ENCODE peak calls at places on chromosomes 7 and 10, in seven cellular contexts. F, S, M, D, W, C and G are unnamed samples.

GRCh38 chr10:124290095-124290795 is 128.5 kb downstream of the OAT start:
- DNase-seq in F (peak), D (peak), C (no peak), S (no peak), M (peak), W (peak), G (no peak)

GRCh38 chr7:18064242-18064838 is 36.7 kb upstream of the PRPS1L1 start:
- DNase-seq in W (peak), D (no peak), S (no peak), M (peak), F (peak), C (peak), G (peak)

GRCh38 chr10:80382989-80383388 is 25.4 kb upstream of the PRXL2A start:
- DNase-seq in F (peak), D (no peak), W (peak), C (peak), M (peak), S (peak), G (peak)

GRCh38 chr10:62199584-62199983 is 69.1 kb downstream of the RTKN2 start:
- DNase-seq in S (no peak), D (no peak), F (no peak), C (no peak), M (no peak), W (no peak), G (no peak)

GRCh38 chr10:93945814-93946213 is 47.9 kb upstream of the PLCE1 start:
- DNase-seq in W (peak), F (no peak), M (peak), S (no peak), D (no peak), C (no peak), G (peak)

GRCh38 chr7:18457832-18458231 is 37.7 kb upstream of the HDAC9 start:
- DNase-seq in W (no peak), F (no peak), D (no peak), S (no peak), M (no peak), C (no peak), G (no peak)

GRCh38 chr10:102677736-102678354 is 33.6 kb downstream of the TRIM8 start:
- DNase-seq in W (no peak), F (no peak), S (no peak), C (no peak), M (no peak), D (no peak), G (no peak)

GRCh38 chr7:30068117-30068516 is 39.9 kb downstream of the PLEKHA8 start:
- DNase-seq in S (no peak), M (peak), W (peak), F (no peak), C (no peak), D (peak), G (peak)

GRCh38 chr7:11109659-11110058 is 136.0 kb downstream of the PHF14 start:
- DNase-seq in C (no peak), M (no peak), F (no peak), S (no peak), W (no peak), D (no peak), G (no peak)

GRCh38 chr7:4945949-4946348 is 13.0 kb downstream of the MMD2 start:
- DNase-seq in C (no peak), W (no peak), M (no peak), D (no peak), S (no peak), F (no peak), G (no peak)

GRCh38 chr7:153858335-153858734 is 193.9 kb upstream of the DPP6 start:
- DNase-seq in D (peak), S (no peak), F (no peak), W (no peak), C (no peak), M (no peak), G (no peak)

GRCh38 chr10:47257396-47258120 is 42.4 kb upstream of the GDF10 start:
- DNase-seq in F (no peak), W (peak), M (peak), D (no peak), S (no peak), C (no peak), G (peak)

GRCh38 chr10:60466267-60467201 is 76.9 kb upstream of the ANK3 start:
- DNase-seq in S (no peak), F (no peak), D (no peak), W (no peak), M (peak), C (peak), G (peak)

GRCh38 chr7:141737836-141738591 is at the start of gene SSBP1:
- DNase-seq in S (peak), C (peak), D (peak), F (peak), M (peak), W (peak), G (peak)

GRCh38 chr10:71229726-71230655 is 17.6 kb downstream of the UNC5B start:
- DNase-seq in C (no peak), S (no peak), F (no peak), D (no peak), W (no peak), M (no peak), G (no peak)

GRCh38 chr7:88337556-88337955 is 30.9 kb upstream of the STEAP4 start:
- DNase-seq in C (no peak), M (no peak), S (no peak), W (peak), D (no peak), F (no peak), G (peak)

GRCh38 chr10:85580585-85580984 is 786.0 kb downstream of the GRID1 start:
- DNase-seq in D (no peak), C (no peak), S (no peak), F (no peak), W (no peak), M (no peak), G (no peak)

GRCh38 chr7:115831371-115831770 is 199.2 kb downstream of the TFEC start:
- DNase-seq in S (no peak), F (no peak), M (no peak), C (no peak), W (no peak), D (no peak), G (no peak)

GRCh38 chr10:22420787-22421517 is 75.7 kb downstream of the SPAG6 start:
- DNase-seq in C (no peak), D (no peak), S (no peak), M (peak), W (peak), F (no peak), G (peak)

GRCh38 chr10:123069271-123069670 is 60.5 kb downstream of the ACADSB start:
- DNase-seq in D (no peak), M (no peak), S (no peak), W (no peak), F (no peak), C (no peak), G (no peak)

GRCh38 chr7:36127075-36127740 is 25.8 kb upstream of the EEPD1 start:
- DNase-seq in D (no peak), S (no peak), M (peak), W (no peak), C (peak), F (peak), G (no peak)

GRCh38 chr7:36131026-36131425 is 22.0 kb upstream of the EEPD1 start:
- DNase-seq in W (no peak), F (no peak), S (no peak), D (no peak), M (peak), C (no peak), G (no peak)

GRCh38 chr7:36129048-36129534 is 24.0 kb upstream of the EEPD1 start:
- DNase-seq in F (peak), S (no peak), C (peak), M (no peak), W (peak), D (no peak), G (peak)

GRCh38 chr7:36130236-36130945 is 22.7 kb upstream of the EEPD1 start:
- DNase-seq in F (no peak), S (no peak), C (no peak), W (no peak), M (no peak), D (no peak), G (no peak)

DNA sequence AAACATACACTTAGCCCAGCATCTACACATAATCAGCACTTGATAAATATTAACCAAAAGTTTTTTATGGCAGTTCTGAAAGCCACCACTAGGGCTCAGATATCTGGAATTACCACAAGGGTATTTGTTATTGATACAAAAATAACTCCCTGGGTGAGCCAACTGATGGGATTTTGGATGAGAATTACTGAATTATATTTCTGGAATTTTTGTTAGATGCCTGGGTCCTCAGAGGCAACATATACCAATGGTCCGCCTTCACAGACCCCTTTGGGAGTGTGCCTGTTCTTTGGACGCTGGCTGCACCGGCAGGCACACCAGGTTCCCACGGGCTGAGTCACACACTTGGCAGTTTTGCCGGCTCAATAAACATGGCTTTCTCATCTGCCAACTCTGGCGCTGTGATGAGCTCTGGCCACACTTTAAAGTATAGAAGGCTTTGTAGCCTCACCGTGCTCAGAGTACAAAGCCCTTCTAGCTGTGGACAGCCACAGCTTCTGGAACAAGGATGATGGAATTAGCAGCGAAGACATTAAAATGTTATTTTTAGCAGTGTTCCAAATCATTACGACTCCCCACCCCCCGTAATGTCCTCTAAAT is 24.5 kb upstream of the EEPD1 start:
- DNase-seq in S (peak), D (peak), C (peak), M (peak), F (peak), W (peak), G (peak)
- H3K4me3 ChIP-seq in S (peak), D (no peak), C (peak), M (peak), F (no peak), W (no peak), G (no peak)

GRCh38 chr10:120978589-120979252 is 127.6 kb downstream of the WDR11 start:
- DNase-seq in W (no peak), D (no peak), M (no peak), F (no peak), S (no peak), C (no peak), G (no peak)

GRCh38 chr10:120981601-120982381 is 130.6 kb downstream of the WDR11 start:
- DNase-seq in W (no peak), M (no peak), D (no peak), F (no peak), C (no peak), S (no peak), G (no peak)

GRCh38 chr10:120982507-120982906 is 131.3 kb downstream of the WDR11 start:
- DNase-seq in W (no peak), F (no peak), D (no peak), C (no peak), S (no peak), M (no peak), G (no peak)

GRCh38 chr10:120979435-120980315 is 128.5 kb downstream of the WDR11 start:
- DNase-seq in C (no peak), D (no peak), M (no peak), F (peak), W (no peak), S (peak), G (no peak)

GRCh38 chr10:120980316-120980975 is 129.3 kb downstream of the WDR11 start:
- DNase-seq in D (no peak), M (no peak), F (no peak), C (no peak), S (no peak), W (no peak), G (no peak)
- H3K4me3 ChIP-seq in D (no peak), M (no peak), F (no peak), C (no peak), S (no peak), W (no peak), G (no peak)

DNA sequence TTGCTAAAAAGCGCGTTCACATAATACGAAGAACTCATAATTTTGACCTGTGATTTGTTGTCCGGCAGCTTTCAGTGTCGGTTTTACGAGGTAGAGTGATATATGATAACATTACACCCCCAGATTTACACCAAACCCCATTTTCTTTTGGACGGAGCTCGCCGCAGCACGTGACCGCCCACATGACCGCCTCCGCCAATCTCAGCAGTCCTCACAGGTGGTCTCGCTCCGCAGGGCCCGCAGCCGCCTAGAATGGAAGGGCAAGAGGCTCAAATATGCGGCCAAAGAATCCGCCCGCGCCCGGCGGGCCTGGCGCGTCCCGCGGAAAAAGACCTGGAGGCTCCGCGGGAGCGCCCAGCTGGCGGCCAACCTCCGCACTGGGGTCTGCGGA is at the start of gene HOXA7:
- DNase-seq in M (no peak), D (no peak), F (peak), S (no peak), W (no peak), C (no peak), G (no peak)
- H3K4me3 ChIP-seq in M (peak), D (peak), F (no peak), S (no peak), W (no peak), C (no peak), G (no peak)

GRCh38 chr10:17605936-17606335 is 11.2 kb downstream of the HACD1 start:
- DNase-seq in F (no peak), C (no peak), W (no peak), M (no peak), S (no peak), D (no peak), G (no peak)

GRCh38 chr10:17609523-17610079 is 7.6 kb downstream of the HACD1 start:
- DNase-seq in M (no peak), W (no peak), S (no peak), F (no peak), C (no peak), D (no peak), G (no peak)

GRCh38 chr10:17607603-17608332 is 9.4 kb downstream of the HACD1 start:
- DNase-seq in D (no peak), S (no peak), C (no peak), F (peak), W (peak), M (peak), G (peak)

GRCh38 chr10:17606547-17607040 is 10.6 kb downstream of the HACD1 start:
- DNase-seq in C (no peak), D (no peak), F (no peak), S (no peak), M (no peak), W (no peak), G (no peak)

GRCh38 chr10:17607060-17607459 is 10.1 kb downstream of the HACD1 start:
- DNase-seq in D (no peak), S (no peak), C (no peak), F (no peak), W (no peak), M (no peak), G (no peak)
- H3K4me3 ChIP-seq in D (no peak), S (no peak), C (no peak), F (no peak), W (no peak), M (no peak), G (no peak)

GRCh38 chr10:24721254-24722106 is 2.2 kb downstream of the ARHGAP21 start:
- DNase-seq in C (no peak), F (peak), M (peak), S (no peak), W (no peak), D (no peak), G (peak)

GRCh38 chr10:24720096-24720495 is 3.6 kb downstream of the ARHGAP21 start:
- DNase-seq in S (no peak), F (no peak), C (no peak), D (no peak), W (no peak), M (peak), G (no peak)

GRCh38 chr10:24716295-24716694 is 7.4 kb downstream of the ARHGAP21 start:
- DNase-seq in M (no peak), F (peak), W (no peak), D (no peak), C (no peak), S (no peak), G (no peak)

GRCh38 chr10:24715246-24715769 is 8.4 kb downstream of the ARHGAP21 start:
- DNase-seq in C (no peak), D (no peak), F (no peak), W (no peak), S (no peak), M (no peak), G (no peak)

DNA sequence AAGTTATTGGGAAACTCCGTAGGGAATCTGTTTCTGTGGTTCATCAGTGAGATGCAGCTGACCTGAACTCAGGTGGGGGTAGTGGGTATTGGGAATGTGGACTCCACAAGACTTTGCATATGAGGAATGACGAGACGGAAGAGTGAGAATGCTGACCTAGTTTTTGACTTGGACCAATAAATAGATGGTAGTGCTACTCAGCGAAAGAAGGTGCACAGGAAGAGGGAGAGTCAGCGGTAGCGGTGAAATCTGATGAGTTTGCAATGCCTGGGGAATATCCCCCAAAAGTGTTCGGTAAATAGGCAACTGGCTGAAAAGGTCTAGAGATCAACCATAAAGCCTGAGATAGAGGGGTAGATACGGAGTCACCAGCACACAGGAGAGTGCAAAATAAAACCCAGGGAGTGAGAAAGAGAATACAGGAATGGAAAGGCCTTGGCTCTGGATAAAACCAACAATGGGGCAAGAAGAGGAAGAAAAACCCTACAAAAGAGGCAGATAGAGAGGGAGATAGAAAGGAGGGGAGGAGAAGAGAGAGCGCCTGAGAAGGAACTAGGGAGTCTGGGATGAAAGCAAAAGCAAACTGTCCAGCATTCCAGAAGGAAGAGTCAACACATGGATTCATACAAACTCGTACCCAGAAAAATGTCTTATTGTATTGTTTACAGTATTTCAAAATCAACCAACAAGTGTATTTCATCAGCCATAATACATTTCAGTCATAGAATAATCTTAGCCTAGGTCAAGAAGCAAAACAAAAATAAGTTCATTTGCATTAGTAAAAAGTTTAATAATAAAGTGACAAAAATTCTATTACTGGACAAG is 5.4 kb downstream of the ARHGAP21 start:
- DNase-seq in W (peak), F (no peak), D (no peak), S (no peak), M (peak), C (no peak), G (peak)
- H3K4me3 ChIP-seq in W (peak), F (no peak), D (no peak), S (peak), M (peak), C (no peak), G (peak)

GRCh38 chr10:74293686-74294365 is 142.8 kb downstream of the ADK start:
- DNase-seq in W (peak), S (no peak), M (peak), D (peak), C (peak), F (peak), G (peak)

GRCh38 chr10:74289172-74289571 is 138.2 kb downstream of the ADK start:
- DNase-seq in W (no peak), D (no peak), S (no peak), C (no peak), F (no peak), M (no peak), G (peak)

GRCh38 chr10:74289956-74290355 is 138.9 kb downstream of the ADK start:
- DNase-seq in C (no peak), M (no peak), D (no peak), W (peak), F (no peak), S (no peak), G (peak)

GRCh38 chr10:74292871-74293427 is 141.9 kb downstream of the ADK start:
- DNase-seq in C (no peak), S (no peak), F (no peak), M (no peak), W (peak), D (peak), G (peak)

DNA sequence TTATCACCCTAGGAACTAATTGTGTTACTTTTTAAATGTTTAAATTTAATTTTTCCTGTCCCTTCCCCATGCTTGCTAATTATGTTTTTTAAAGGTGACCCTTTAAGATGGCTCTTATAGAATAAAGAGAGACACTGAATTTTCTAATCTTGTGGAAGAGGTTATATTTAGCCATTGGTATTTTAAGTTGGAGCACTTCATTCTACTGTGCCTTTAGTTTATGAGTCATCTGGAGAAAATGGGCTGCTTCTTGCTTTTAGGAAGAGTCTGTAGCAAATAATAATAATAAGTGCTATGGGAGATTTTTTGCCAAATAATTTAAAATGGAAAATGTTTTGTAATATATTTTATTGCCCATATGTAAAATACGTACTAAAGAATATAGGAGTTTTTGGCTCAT is 139.7 kb downstream of the ADK start:
- DNase-seq in S (no peak), M (peak), F (no peak), C (no peak), W (peak), D (peak), G (peak)
- H3K4me3 ChIP-seq in S (no peak), M (peak), F (no peak), C (no peak), W (no peak), D (no peak), G (no peak)

GRCh38 chr10:70131560-70131937 is 1.1 kb downstream of the AIFM2 start:
- DNase-seq in M (no peak), C (no peak), D (no peak), W (no peak), S (no peak), F (no peak), G (no peak)
- H3K4me3 ChIP-seq in M (peak), C (peak), D (no peak), W (peak), S (peak), F (no peak), G (peak)

DNA sequence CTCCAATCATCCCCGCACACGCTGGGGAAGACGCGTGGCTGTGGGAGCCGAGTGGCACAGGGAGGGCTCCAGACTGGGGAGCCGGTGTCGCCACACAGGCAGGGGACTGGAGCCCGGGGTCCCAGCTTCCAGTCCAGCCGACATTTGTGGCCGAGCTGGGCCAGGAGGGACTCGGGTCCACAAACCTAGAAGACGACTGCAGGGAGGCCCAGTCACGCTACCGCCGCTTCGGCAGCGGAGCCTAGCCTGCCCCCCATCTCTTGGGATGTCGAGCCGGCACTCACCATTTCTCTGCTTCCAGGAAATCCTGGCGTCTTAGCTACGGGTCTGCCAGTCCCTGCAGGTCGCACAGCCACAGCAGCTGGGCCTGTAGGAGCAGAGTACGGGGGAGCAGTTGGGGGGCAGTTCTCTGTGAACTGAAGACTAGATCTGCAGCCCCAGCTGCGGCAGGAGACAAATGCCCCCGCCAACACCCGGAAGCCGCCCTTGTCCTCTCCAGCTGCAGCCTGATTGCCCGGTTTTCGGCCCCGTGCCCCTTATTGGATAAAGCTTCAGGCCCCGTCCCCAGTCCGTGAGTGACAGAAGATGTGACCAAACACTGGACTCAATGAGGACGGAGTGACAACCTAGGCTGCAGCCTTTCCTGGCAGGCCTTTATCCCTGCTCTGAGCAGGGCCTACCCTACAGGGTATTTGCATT is 270.7 kb downstream of the ZNF33B start:
- DNase-seq in M (peak), D (peak), W (peak), S (peak), C (peak), F (peak), G (peak)
- H3K4me3 ChIP-seq in M (peak), D (peak), W (peak), S (peak), C (peak), F (peak), G (peak)